ENCODE peak calls at places on chromosomes 2 and 18, in ten cellular contexts. A is activated CD8-positive, alpha-beta memory T cell treated with anti-CD3 and anti-CD28 coated beads for 24 hours; U is AG08395; Q is NCI-H1092 treated with DMSO at 0.1 percent for 48 hours; D is SHP77; I is kidney; P is effector memory CD8-positive, alpha-beta T cell; S is lung microvascular endothelial cell; E is T-helper 22 cell; B is GM19239. M is an unnamed sample.

GRCh38 chr2:54531558-54531957 is 75.4 kb downstream of the SPTBN1 start:
- DNase-seq in A (no peak), U (no peak), Q (no peak), D (no peak), I (no peak), P (no peak), S (no peak), E (no peak), B (no peak), M (no peak)

GRCh38 chr2:157989227-157989626 is 112.4 kb upstream of the UPP2 start:
- DNase-seq in A (no peak), U (no peak), Q (peak), D (no peak), I (no peak), P (no peak), S (no peak), E (no peak), B (no peak), M (no peak)

GRCh38 chr18:74906189-74906588 is 302.8 kb downstream of the PTGR3 start:
- DNase-seq in A (no peak), U (no peak), Q (peak), D (peak), I (no peak), P (no peak), S (no peak), E (no peak), B (no peak), M (peak)

GRCh38 chr2:144959416-144959815 is 439.5 kb upstream of the ZEB2 start:
- DNase-seq in A (no peak), U (no peak), Q (no peak), D (no peak), I (no peak), P (no peak), S (no peak), E (no peak), B (no peak), M (no peak)

GRCh38 chr18:12944724-12945123 is 3.1 kb upstream of the SEH1L start:
- DNase-seq in A (no peak), U (no peak), Q (peak), D (no peak), I (no peak), P (no peak), S (peak), E (no peak), B (no peak), M (no peak)

GRCh38 chr18:76081536-76081935 is 413.5 kb downstream of the ZNF516 start:
- DNase-seq in A (no peak), U (no peak), Q (no peak), D (no peak), I (no peak), P (no peak), S (no peak), E (no peak), B (no peak), M (no peak)

GRCh38 chr2:134314656-134315377 is 60.9 kb downstream of the MGAT5 start:
- DNase-seq in A (no peak), U (no peak), Q (peak), D (no peak), I (peak), P (no peak), S (peak), E (no peak), B (no peak), M (no peak)

GRCh38 chr18:77084757-77085035 is 47.9 kb downstream of the MBP start:
- DNase-seq in A (no peak), U (no peak), Q (no peak), D (no peak), I (no peak), P (no peak), S (no peak), E (no peak), B (no peak), M (peak)

GRCh38 chr2:160956243-160956802 is 203.9 kb upstream of the TANK start:
- DNase-seq in A (no peak), U (peak), Q (no peak), D (no peak), I (no peak), P (no peak), S (no peak), E (no peak), B (no peak), M (no peak)

GRCh38 chr2:203758841-203759691 is 52.6 kb downstream of the CD28 start:
- DNase-seq in A (no peak), U (peak), Q (no peak), D (no peak), I (no peak), P (no peak), S (no peak), E (no peak), B (no peak), M (no peak)

GRCh38 chr2:42917374-42918017 is 125.1 kb upstream of the HAAO start:
- DNase-seq in A (no peak), U (peak), Q (no peak), D (no peak), I (peak), P (no peak), S (peak), E (no peak), B (no peak), M (no peak)

GRCh38 chr2:20622296-20622686 is 28.6 kb downstream of the HS1BP3 start:
- DNase-seq in A (no peak), U (no peak), Q (no peak), D (no peak), I (peak), P (no peak), S (no peak), E (no peak), B (no peak), M (no peak)

GRCh38 chr2:128628996-128629395 is 310.3 kb upstream of the HS6ST1 start:
- DNase-seq in A (peak), U (no peak), Q (no peak), D (no peak), I (no peak), P (no peak), S (no peak), E (no peak), B (no peak), M (no peak)

GRCh38 chr2:120791961-120792295 is 56.3 kb downstream of the GLI2 start:
- DNase-seq in A (no peak), U (no peak), Q (no peak), D (no peak), I (no peak), P (no peak), S (no peak), E (no peak), B (no peak), M (no peak)

GRCh38 chr2:142693171-142693950 is 184.1 kb upstream of the KYNU start:
- DNase-seq in A (no peak), U (no peak), Q (no peak), D (no peak), I (no peak), P (no peak), S (no peak), E (no peak), B (no peak), M (no peak)

GRCh38 chr2:37472959-37473358 is 128.5 kb downstream of the QPCT start:
- DNase-seq in A (no peak), U (peak), Q (peak), D (peak), I (no peak), P (no peak), S (peak), E (no peak), B (no peak), M (peak)

GRCh38 chr18:9712606-9713005 is 4.5 kb downstream of the RAB31 start:
- DNase-seq in A (no peak), U (peak), Q (no peak), D (no peak), I (no peak), P (no peak), S (no peak), E (no peak), B (no peak), M (no peak)